ENCODE peak calls at places on chromosomes 5 and 9, in seven cellular contexts. D, Z, O, H, R, I and L are unnamed samples.

GRCh38 chr5:74040065-74040551 is 414.1 kb downstream of the ARHGEF28 start:
- DNase-seq in D (no peak), Z (peak; percentile 65), O (peak; percentile 89), H (no peak), R (peak; percentile 13), I (no peak), L (no peak)

GRCh38 chr9:14349818-14350333 is 35.9 kb upstream of the NFIB start:
- DNase-seq in D (no peak), Z (no peak), O (peak; percentile 38), H (no peak), R (no peak), I (no peak), L (no peak)

GRCh38 chr9:106526805-106527204 is 336.2 kb upstream of the ZNF462 start:
- DNase-seq in D (no peak), Z (no peak), O (no peak), H (no peak), R (no peak), I (no peak), L (no peak)

GRCh38 chr9:137458194-137459146 is 664 bp downstream of the NSMF start:
- DNase-seq in D (no peak), Z (no peak), O (no peak), H (no peak), R (no peak), I (peak; percentile 80), L (no peak)

GRCh38 chr9:133773889-133774655 is 35.9 kb upstream of the SARDH start:
- DNase-seq in D (no peak), Z (no peak), O (no peak), H (no peak), R (no peak), I (peak; percentile 23), L (no peak)

GRCh38 chr9:127869310-127870152 is 7.9 kb downstream of the AK1 start:
- DNase-seq in D (peak; percentile 92), Z (peak; percentile 67), O (peak; percentile 78), H (peak; percentile 65), R (peak; percentile 94), I (peak; percentile 93), L (peak; percentile 94)

GRCh38 chr5:172798422-172799215 is 27.6 kb upstream of the DUSP1 start:
- DNase-seq in D (no peak), Z (peak; percentile 74), O (peak; percentile 91), H (peak; percentile 78), R (no peak), I (peak; percentile 84), L (peak; percentile 28)

GRCh38 chr5:143642791-143643190 is 169.2 kb upstream of the HMHB1 start:
- DNase-seq in D (no peak), Z (no peak), O (no peak), H (no peak), R (no peak), I (no peak), L (no peak)

GRCh38 chr9:83441390-83441789 is 96.8 kb downstream of the FRMD3 start:
- DNase-seq in D (no peak), Z (no peak), O (peak; percentile 37), H (no peak), R (no peak), I (no peak), L (no peak)

GRCh38 chr9:37337301-37337905 is 85.1 kb upstream of the GRHPR start:
- DNase-seq in D (no peak), Z (no peak), O (no peak), H (no peak), R (no peak), I (no peak), L (no peak)

GRCh38 chr9:79026311-79026710 is 545.5 kb upstream of the TLE4 start:
- DNase-seq in D (no peak), Z (peak; percentile 95), O (no peak), H (no peak), R (no peak), I (no peak), L (no peak)

GRCh38 chr5:31502506-31502905 is 29.4 kb downstream of the DROSHA start:
- DNase-seq in D (no peak), Z (no peak), O (peak; percentile 6), H (no peak), R (no peak), I (no peak), L (no peak)

GRCh38 chr9:18985464-18985951 is 47.5 kb downstream of the SAXO1 start:
- DNase-seq in D (no peak), Z (no peak), O (peak; percentile 42), H (no peak), R (no peak), I (no peak), L (no peak)

GRCh38 chr5:81717221-81717620 is 33.7 kb downstream of the SSBP2 start:
- DNase-seq in D (no peak), Z (no peak), O (peak; percentile 11), H (no peak), R (no peak), I (no peak), L (no peak)

GRCh38 chr9:27487128-27487527 is 37.0 kb upstream of the IFNK start:
- DNase-seq in D (no peak), Z (no peak), O (no peak), H (no peak), R (no peak), I (no peak), L (no peak)

GRCh38 chr9:82036101-82036500 is 47.5 kb downstream of the SPATA31D1 start:
- DNase-seq in D (no peak), Z (no peak), O (no peak), H (no peak), R (no peak), I (no peak), L (no peak)

GRCh38 chr5:65070026-65070425 is 301.3 kb downstream of the CWC27 start:
- DNase-seq in D (no peak), Z (no peak), O (no peak), H (no peak), R (no peak), I (no peak), L (no peak)

GRCh38 chr5:152335461-152335860 is 69.6 kb downstream of the NMUR2 start:
- DNase-seq in D (no peak), Z (no peak), O (no peak), H (no peak), R (no peak), I (no peak), L (no peak)

GRCh38 chr5:57176350-57176857 is 2.5 kb downstream of the GPBP1 start:
- DNase-seq in D (no peak), Z (peak; percentile 62), O (peak; percentile 48), H (no peak), R (no peak), I (no peak), L (peak; percentile 22)

GRCh38 chr9:22124263-22125011 is 115.3 kb upstream of the CDKN2B start:
- DNase-seq in D (no peak), Z (peak; percentile 56), O (no peak), H (no peak), R (no peak), I (no peak), L (no peak)

GRCh38 chr5:54251981-54252380 is 58.4 kb downstream of the ARL15 start:
- DNase-seq in D (no peak), Z (peak; percentile 84), O (peak; percentile 12), H (no peak), R (no peak), I (no peak), L (no peak)

GRCh38 chr9:113886471-113886870 is 10.4 kb downstream of the ZNF618 start:
- DNase-seq in D (no peak), Z (no peak), O (peak; percentile 30), H (no peak), R (no peak), I (no peak), L (no peak)

GRCh38 chr5:181151146-181151545 is 3.8 kb downstream of the OR2V2 start:
- DNase-seq in D (no peak), Z (no peak), O (no peak), H (no peak), R (no peak), I (no peak), L (no peak)

GRCh38 chr5:66169534-66169933 is 25.4 kb downstream of the SREK1 start:
- DNase-seq in D (no peak), Z (no peak), O (no peak), H (no peak), R (no peak), I (no peak), L (no peak)

GRCh38 chr5:88653471-88653870 is 229.5 kb downstream of the MEF2C start:
- DNase-seq in D (no peak), Z (no peak), O (no peak), H (no peak), R (no peak), I (no peak), L (no peak)

GRCh38 chr5:52987711-52988329 is 1.3 kb upstream of the ITGA2 start:
- DNase-seq in D (no peak), Z (peak; percentile 99), O (peak; percentile 58), H (no peak), R (no peak), I (no peak), L (no peak)

DNA sequence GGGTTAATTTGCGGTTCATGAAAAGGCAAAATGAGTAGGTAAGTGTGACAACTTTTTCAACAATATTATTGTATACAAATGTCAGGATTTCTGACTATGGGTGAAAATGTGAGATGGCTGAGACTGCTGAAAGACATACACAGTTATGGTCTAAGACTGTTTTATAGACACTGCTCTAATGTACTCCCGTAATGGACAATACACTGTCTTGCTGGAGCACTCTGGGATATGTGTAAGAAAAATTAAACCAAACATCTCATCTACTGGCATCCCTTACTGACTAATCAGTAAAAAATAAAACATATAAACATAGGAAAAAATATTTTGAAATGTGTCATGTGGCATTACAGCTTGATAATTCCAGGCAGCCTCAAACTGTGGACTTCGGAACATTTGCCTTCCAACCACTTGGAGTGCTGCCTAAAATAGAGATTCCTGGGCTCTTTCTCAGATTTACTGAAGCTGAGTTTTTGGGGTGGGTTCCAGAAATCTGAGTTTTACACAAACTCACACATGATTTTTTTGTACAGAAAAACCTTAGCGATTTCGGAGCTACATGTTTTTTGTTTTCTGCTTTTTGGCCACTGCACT is 233.9 kb upstream of the TBCA start:
- DNase-seq in D (no peak), Z (no peak), O (peak; percentile 92), H (no peak), R (no peak), I (no peak), L (no peak)
- TF ChIP-seq CTCF in D (no peak), Z (no peak), O (peak; percentile 33), H (no peak), R (no peak), I (no peak), L (no peak)

GRCh38 chr5:168940712-168941111 is 360.2 kb downstream of the SLIT3 start:
- DNase-seq in D (no peak), Z (no peak), O (no peak), H (no peak), R (no peak), I (no peak), L (no peak)
- TF ChIP-seq CTCF in D (no peak), Z (no peak), O (no peak), H (no peak), R (no peak), I (no peak), L (no peak)

DNA sequence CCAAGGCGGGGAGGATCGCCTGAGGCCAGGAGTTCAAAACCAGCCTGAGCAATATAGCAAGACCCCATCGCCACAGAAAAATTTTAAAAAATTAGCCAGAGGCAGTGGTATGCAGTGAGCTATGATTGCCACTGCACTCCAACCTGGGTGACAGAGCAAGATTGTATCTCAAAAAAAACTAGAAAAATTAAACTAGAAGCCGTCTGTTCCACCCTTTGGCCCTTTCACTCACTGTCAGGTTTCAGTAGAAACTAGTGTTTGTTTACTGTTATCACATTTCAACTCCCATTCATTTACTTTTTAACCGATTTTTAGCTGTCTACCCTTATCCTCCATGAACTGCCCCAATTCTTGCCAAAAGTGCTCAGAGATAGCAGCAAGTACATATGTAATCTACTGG is 8.3 kb downstream of the UGCG start:
- DNase-seq in D (no peak), Z (no peak), O (no peak), H (no peak), R (no peak), I (no peak), L (no peak)
- TF ChIP-seq CTCF in D (no peak), Z (no peak), O (no peak), H (no peak), R (no peak), I (no peak), L (no peak)

GRCh38 chr9:21078702-21079101 is 960 bp upstream of the IFNB1 start:
- DNase-seq in D (no peak), Z (no peak), O (no peak), H (no peak), R (no peak), I (no peak), L (no peak)
- TF ChIP-seq CTCF in D (no peak), Z (no peak), O (peak; percentile 12), H (no peak), R (no peak), I (no peak), L (no peak)